ENCODE peak calls at places on chromosomes 6 and 20, in four cellular contexts. One of them, this sample, is unnamed.

GRCh38 chr20:32536861-32537656 is 48.1 kb downstream of the NOL4L start:
- DNase-seq in AG04450: no peak
- DNase-seq in omental fat pad: no peak
- DNase-seq in GM13977: no peak
- DNase-seq in this sample: no peak

GRCh38 chr6:37088897-37089296 is 81.1 kb upstream of the PIM1 start:
- DNase-seq in AG04450: no peak
- DNase-seq in GM13977: no peak
- DNase-seq in omental fat pad: no peak
- DNase-seq in this sample: no peak

GRCh38 chr6:122495612-122496011 is 24.0 kb upstream of the SERINC1 start:
- DNase-seq in GM13977: no peak
- DNase-seq in omental fat pad: no peak
- DNase-seq in AG04450: no peak
- DNase-seq in this sample: no peak

GRCh38 chr6:88301888-88302768 is 136.0 kb upstream of the CNR1 start:
- DNase-seq in omental fat pad: no peak
- DNase-seq in AG04450: no peak
- DNase-seq in GM13977: no peak
- DNase-seq in this sample: no peak

GRCh38 chr6:11317885-11318771 is 85.7 kb upstream of the NEDD9 start:
- DNase-seq in omental fat pad: peak; percentile 44
- DNase-seq in AG04450: peak; percentile 69
- DNase-seq in GM13977: peak; percentile 77
- DNase-seq in this sample: no peak

GRCh38 chr20:46222521-46223007 is 85.7 kb downstream of the CDH22 start:
- DNase-seq in omental fat pad: no peak
- DNase-seq in GM13977: no peak
- DNase-seq in AG04450: no peak
- DNase-seq in this sample: no peak

GRCh38 chr6:41222045-41222444 is 6.1 kb upstream of the TREML4 start:
- DNase-seq in omental fat pad: no peak
- DNase-seq in AG04450: no peak
- DNase-seq in GM13977: no peak
- DNase-seq in this sample: no peak

GRCh38 chr6:139429559-139430150 is 55.2 kb upstream of the CITED2 start:
- DNase-seq in omental fat pad: no peak
- DNase-seq in GM13977: no peak
- DNase-seq in AG04450: no peak
- DNase-seq in this sample: no peak

GRCh38 chr6:25053875-25054371 is 118.2 kb upstream of the RIPOR2 start:
- DNase-seq in AG04450: peak; percentile 59
- DNase-seq in omental fat pad: no peak
- DNase-seq in GM13977: peak; percentile 48
- DNase-seq in this sample: no peak

GRCh38 chr6:1624848-1625341 is 15.2 kb downstream of the FOXC1 start:
- DNase-seq in GM13977: peak; percentile 44
- DNase-seq in omental fat pad: no peak
- DNase-seq in AG04450: no peak
- DNase-seq in this sample: no peak

GRCh38 chr20:8007490-8007889 is 12.1 kb downstream of the TMX4 start:
- DNase-seq in GM13977: no peak
- DNase-seq in omental fat pad: no peak
- DNase-seq in AG04450: no peak
- DNase-seq in this sample: no peak

GRCh38 chr6:38996676-38997075 is 51.9 kb upstream of the GLP1R start:
- DNase-seq in omental fat pad: no peak
- DNase-seq in GM13977: no peak
- DNase-seq in AG04450: no peak
- DNase-seq in this sample: no peak

GRCh38 chr6:148535976-148536375 is 193.3 kb downstream of the SASH1 start:
- DNase-seq in omental fat pad: no peak
- DNase-seq in AG04450: no peak
- DNase-seq in GM13977: no peak
- DNase-seq in this sample: no peak

GRCh38 chr6:110534731-110535164 is 58.3 kb upstream of the SLC22A16 start:
- DNase-seq in GM13977: no peak
- DNase-seq in AG04450: no peak
- DNase-seq in omental fat pad: no peak
- DNase-seq in this sample: no peak

GRCh38 chr6:27758471-27758870 is 153.7 kb downstream of the OR2B2 start:
- DNase-seq in omental fat pad: no peak
- DNase-seq in GM13977: no peak
- DNase-seq in AG04450: no peak
- DNase-seq in this sample: no peak

GRCh38 chr6:47478233-47479155 is 905 bp downstream of the CD2AP start:
- DNase-seq in GM13977: no peak
- DNase-seq in omental fat pad: no peak
- DNase-seq in AG04450: no peak
- DNase-seq in this sample: no peak

GRCh38 chr6:70281923-70282902 is 20.7 kb downstream of the COL9A1 start:
- DNase-seq in AG04450: no peak
- DNase-seq in omental fat pad: no peak
- DNase-seq in GM13977: no peak
- DNase-seq in this sample: no peak

GRCh38 chr6:68038815-68039408 is 596.2 kb upstream of the ADGRB3 start:
- DNase-seq in omental fat pad: no peak
- DNase-seq in GM13977: no peak
- DNase-seq in AG04450: no peak
- DNase-seq in this sample: no peak

GRCh38 chr6:6631526-6632276 is 43.2 kb downstream of the LY86 start:
- DNase-seq in omental fat pad: no peak
- DNase-seq in GM13977: no peak
- DNase-seq in AG04450: no peak
- DNase-seq in this sample: no peak

GRCh38 chr20:34922654-34923381 is 32.8 kb downstream of the GSS start:
- DNase-seq in omental fat pad: no peak
- DNase-seq in GM13977: no peak
- DNase-seq in AG04450: peak; percentile 62
- DNase-seq in this sample: no peak

GRCh38 chr20:33832113-33832853 is 21.1 kb downstream of the CHMP4B start:
- DNase-seq in AG04450: no peak
- DNase-seq in GM13977: no peak
- DNase-seq in omental fat pad: no peak
- DNase-seq in this sample: no peak

GRCh38 chr20:63566395-63567131 is 7.5 kb downstream of the HELZ2 start:
- DNase-seq in omental fat pad: no peak
- DNase-seq in GM13977: no peak
- DNase-seq in AG04450: no peak
- DNase-seq in this sample: no peak

GRCh38 chr20:23357767-23358562 is 4.0 kb upstream of the GZF1 start:
- DNase-seq in GM13977: peak; percentile 94
- DNase-seq in AG04450: peak; percentile 97
- DNase-seq in omental fat pad: peak; percentile 100
- DNase-seq in this sample: peak; percentile 34
- TF ChIP-seq CTCF in GM13977: no peak
- TF ChIP-seq CTCF in AG04450: no peak
- TF ChIP-seq CTCF in omental fat pad: no peak
- TF ChIP-seq CTCF in this sample: no peak

DNA sequence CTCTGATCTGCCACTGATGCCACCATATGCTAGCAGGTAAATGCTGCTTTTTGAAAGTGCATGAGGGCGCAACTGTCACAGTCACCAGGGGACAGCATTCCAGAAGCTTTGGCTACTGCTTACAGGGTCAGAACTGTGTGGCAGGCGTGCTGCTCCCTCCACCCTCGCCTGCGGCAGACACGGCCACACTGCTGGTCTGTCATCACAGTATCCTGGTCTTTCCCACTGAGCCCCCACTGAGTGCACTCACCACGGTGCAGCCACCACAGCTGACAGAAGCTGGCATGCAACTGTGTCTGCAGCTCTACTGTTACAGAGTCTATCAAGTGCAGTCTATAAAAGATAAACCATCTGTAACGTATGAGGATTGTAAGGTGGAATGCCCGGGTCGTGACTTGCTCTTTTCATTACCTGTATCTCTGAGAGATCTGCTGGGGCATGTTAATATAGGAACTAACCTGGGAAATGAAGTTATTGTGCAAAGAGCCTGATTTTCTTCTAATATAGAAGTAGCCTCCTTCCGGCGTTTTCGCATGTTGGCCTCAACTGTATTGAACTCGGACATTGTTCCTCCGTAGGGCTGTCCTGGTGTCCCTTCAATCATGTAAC is 24.5 kb downstream of the GCLC start:
- DNase-seq in omental fat pad: no peak
- DNase-seq in GM13977: no peak
- DNase-seq in AG04450: no peak
- DNase-seq in this sample: no peak
- TF ChIP-seq CTCF in omental fat pad: no peak
- TF ChIP-seq CTCF in GM13977: no peak
- TF ChIP-seq CTCF in AG04450: no peak
- TF ChIP-seq CTCF in this sample: no peak

DNA sequence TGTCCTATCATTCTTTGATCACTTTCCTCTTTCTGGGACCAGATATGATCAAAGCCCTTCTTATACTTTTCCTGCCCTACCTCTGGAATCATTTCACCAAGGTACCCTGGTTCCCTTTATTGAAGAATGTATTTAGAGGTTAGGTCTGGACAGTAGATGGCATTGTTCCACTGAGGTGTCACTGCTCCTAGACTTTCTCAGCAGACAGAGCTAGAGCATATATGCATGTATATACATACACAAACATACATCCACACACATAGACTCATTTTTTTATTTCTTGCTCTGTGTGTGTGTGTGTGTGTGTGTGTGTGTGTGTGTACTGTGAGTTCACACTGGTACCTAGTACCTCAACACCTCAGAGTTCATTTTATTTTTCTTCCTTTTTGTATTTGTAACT is 40.9 kb downstream of the PTPRA start:
- DNase-seq in omental fat pad: no peak
- DNase-seq in AG04450: no peak
- DNase-seq in GM13977: no peak
- DNase-seq in this sample: no peak
- TF ChIP-seq CTCF in omental fat pad: no peak
- TF ChIP-seq CTCF in AG04450: no peak
- TF ChIP-seq CTCF in GM13977: peak; percentile 50
- TF ChIP-seq CTCF in this sample: peak; percentile 71

DNA sequence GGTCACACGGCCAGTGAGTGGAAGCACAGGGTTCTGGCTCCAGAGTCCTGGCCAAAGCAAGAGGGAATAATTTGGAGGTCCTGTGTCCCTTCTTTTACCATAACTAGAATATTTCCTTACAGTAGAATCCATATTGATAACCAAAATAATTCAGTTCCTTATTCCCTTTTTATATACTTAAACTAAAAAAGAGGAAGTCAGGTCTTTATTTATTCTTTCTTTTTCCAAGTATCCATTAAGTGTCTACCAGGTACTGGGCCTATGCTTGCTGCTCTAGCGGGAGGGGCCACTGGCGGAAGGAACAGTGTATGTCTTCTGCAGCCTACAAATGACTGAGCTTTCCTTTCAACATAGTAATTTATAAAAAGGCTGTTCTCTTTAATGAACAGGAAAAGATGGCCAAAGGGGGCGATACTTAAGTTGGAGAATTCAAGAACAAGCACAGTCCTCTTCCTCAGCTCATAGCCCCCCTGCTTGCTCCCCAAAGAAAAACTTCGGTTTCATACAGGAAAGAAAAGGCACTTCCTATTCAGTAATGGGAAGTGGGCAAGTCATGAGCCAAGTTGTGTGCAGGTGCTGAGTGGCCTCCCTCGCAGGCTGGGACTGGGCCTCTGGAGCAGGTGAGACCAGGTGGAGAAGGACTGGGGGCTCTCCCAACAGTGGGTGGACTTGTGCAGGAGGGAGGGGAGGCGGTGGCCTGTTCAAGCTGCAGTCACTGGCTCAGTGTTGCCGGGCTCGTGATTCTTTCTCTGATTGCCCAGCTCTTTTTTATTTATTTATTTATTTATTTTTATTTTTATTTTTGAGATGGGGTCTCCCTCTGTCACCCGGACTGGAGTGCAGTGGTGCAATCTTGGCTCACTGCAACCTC is 110.9 kb downstream of the ARMC2 start:
- DNase-seq in AG04450: no peak
- DNase-seq in omental fat pad: no peak
- DNase-seq in GM13977: no peak
- DNase-seq in this sample: no peak
- TF ChIP-seq CTCF in AG04450: no peak
- TF ChIP-seq CTCF in omental fat pad: no peak
- TF ChIP-seq CTCF in GM13977: no peak
- TF ChIP-seq CTCF in this sample: no peak

DNA sequence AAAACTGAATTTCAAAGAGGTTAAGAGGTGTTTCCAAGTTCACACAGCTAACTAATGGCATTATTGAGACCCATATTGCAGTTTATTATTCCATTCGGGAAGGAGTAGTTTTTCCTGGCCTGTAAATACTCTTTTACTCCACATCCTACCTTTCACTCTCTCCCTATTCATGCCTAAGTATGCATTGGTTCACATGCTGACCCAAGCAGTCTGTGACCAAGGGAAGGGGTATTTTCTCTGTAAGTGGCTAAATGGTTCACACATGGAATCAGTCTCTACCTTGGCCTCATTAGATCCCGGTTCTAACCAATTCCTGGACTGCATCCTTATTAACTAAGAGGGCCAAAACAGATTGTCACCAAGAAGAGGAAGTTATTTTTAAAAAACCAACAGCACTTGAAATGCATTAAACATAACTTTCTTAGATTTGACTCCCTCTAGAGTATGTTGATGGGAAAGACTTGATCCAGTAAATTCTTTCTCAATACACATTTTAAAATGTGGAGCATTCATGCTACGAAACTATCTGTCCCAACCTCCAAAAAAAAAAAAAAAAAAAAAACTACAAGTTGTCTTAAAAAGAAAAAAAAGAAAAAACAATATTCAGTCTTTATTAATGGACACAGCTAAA is 17.8 kb upstream of the RSPO3 start:
- DNase-seq in GM13977: no peak
- DNase-seq in AG04450: no peak
- DNase-seq in omental fat pad: no peak
- DNase-seq in this sample: no peak
- TF ChIP-seq CTCF in GM13977: peak; percentile 17
- TF ChIP-seq CTCF in AG04450: peak; percentile 47
- TF ChIP-seq CTCF in omental fat pad: no peak
- TF ChIP-seq CTCF in this sample: no peak

DNA sequence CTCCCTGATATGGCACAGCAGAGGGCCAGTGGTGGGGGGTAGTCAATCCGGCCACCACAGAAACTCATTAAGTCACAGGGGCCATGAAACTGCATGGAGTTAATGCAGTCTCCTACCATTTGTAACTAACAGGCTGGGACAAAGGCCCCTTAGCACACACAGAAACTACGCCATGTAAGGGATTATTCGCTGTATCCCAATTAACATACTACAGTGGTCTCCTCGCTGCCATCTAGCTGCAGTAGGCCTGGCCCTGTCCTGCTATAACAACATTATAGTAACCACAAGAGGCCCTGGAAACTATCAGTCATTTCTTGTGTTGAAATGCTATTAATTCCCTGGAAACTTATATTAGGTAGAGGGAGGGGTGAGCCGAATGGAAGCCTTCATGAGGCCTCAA is 72.3 kb upstream of the CCN2 start:
- DNase-seq in AG04450: no peak
- DNase-seq in GM13977: no peak
- DNase-seq in omental fat pad: no peak
- DNase-seq in this sample: no peak
- TF ChIP-seq CTCF in AG04450: no peak
- TF ChIP-seq CTCF in GM13977: no peak
- TF ChIP-seq CTCF in omental fat pad: no peak
- TF ChIP-seq CTCF in this sample: no peak